ENCODE peak calls at places on chromosome 2, in four cellular contexts. X, Q, B and C are unnamed samples.

GRCh38 chr2:79611448-79612016 is 98.7 kb downstream of the CTNNA2 start:
- DNase-seq in Q (no peak), X (no peak), B (no peak), C (no peak)

GRCh38 chr2:3624059-3624794 is 29.3 kb downstream of the COLEC11 start:
- DNase-seq in B (no peak), X (no peak), Q (no peak), C (no peak)

GRCh38 chr2:109423556-109424359 is 190.0 kb downstream of the SEPTIN10 start:
- DNase-seq in X (no peak), B (no peak), Q (no peak), C (no peak)

GRCh38 chr2:50225021-50225928 is 806.7 kb downstream of the NRXN1 start:
- DNase-seq in Q (no peak), B (no peak), X (no peak), C (no peak)

GRCh38 chr2:201751566-201751965 is 29.2 kb downstream of the ALS2 start:
- DNase-seq in X (no peak), Q (no peak), B (no peak), C (no peak)

GRCh38 chr2:16142383-16143361 is 202.3 kb downstream of the MYCN start:
- DNase-seq in B (no peak), X (no peak), Q (no peak), C (no peak)

GRCh38 chr2:85236107-85236506 is 91.7 kb downstream of the TGOLN2 start:
- DNase-seq in X (no peak), Q (no peak), B (no peak), C (no peak)

GRCh38 chr2:143581134-143581533 is 451.9 kb downstream of the ARHGAP15 start:
- DNase-seq in X (no peak), B (no peak), Q (no peak), C (peak; percentile 7)

GRCh38 chr2:239881031-239881471 is 144.1 kb downstream of the NDUFA10 start:
- DNase-seq in Q (no peak), B (no peak), X (no peak), C (no peak)